ENCODE peak calls at places on chromosomes 7 and 10, in ten cellular contexts. One of them, this sample, is unnamed. For H3K9me2, the result is how much of the 10 kb centered on the place peaks cover.

GRCh38 chr7:76086070-76086469 is 38.2 kb downstream of the MDH2 start:
- DNase-seq in MM.1S: no peak
- DNase-seq in GM23338: no peak
- DNase-seq in PC-3: peak
- DNase-seq in PC-9: peak
- DNase-seq in Karpas-422: no peak
- DNase-seq in HCT116: no peak
- DNase-seq in SK-N-SH: no peak
- DNase-seq in OCI-LY7: no peak
- DNase-seq in hepatocyte: no peak
- DNase-seq in this sample: peak

GRCh38 chr7:136953386-136953785 is 84.9 kb downstream of the CHRM2 start:
- DNase-seq in OCI-LY7: no peak
- DNase-seq in PC-9: no peak
- DNase-seq in hepatocyte: no peak
- DNase-seq in HCT116: no peak
- DNase-seq in GM23338: no peak
- DNase-seq in SK-N-SH: no peak
- DNase-seq in MM.1S: no peak
- DNase-seq in Karpas-422: no peak
- DNase-seq in PC-3: peak
- DNase-seq in this sample: peak

GRCh38 chr10:127132434-127132833 is 64.0 kb downstream of the INSYN2A start:
- DNase-seq in GM23338: no peak
- DNase-seq in hepatocyte: no peak
- DNase-seq in Karpas-422: no peak
- DNase-seq in OCI-LY7: no peak
- DNase-seq in MM.1S: no peak
- DNase-seq in HCT116: no peak
- DNase-seq in PC-9: no peak
- DNase-seq in SK-N-SH: no peak
- DNase-seq in PC-3: no peak
- DNase-seq in this sample: no peak

GRCh38 chr10:85643839-85644525 is 722.6 kb downstream of the GRID1 start:
- DNase-seq in PC-9: peak
- DNase-seq in SK-N-SH: no peak
- DNase-seq in PC-3: peak
- DNase-seq in GM23338: no peak
- DNase-seq in Karpas-422: no peak
- DNase-seq in MM.1S: no peak
- DNase-seq in OCI-LY7: no peak
- DNase-seq in hepatocyte: peak
- DNase-seq in HCT116: peak
- DNase-seq in this sample: no peak

GRCh38 chr10:76962851-76963250 is 674.8 kb downstream of the KCNMA1 start:
- DNase-seq in MM.1S: no peak
- DNase-seq in SK-N-SH: peak
- DNase-seq in Karpas-422: no peak
- DNase-seq in PC-3: no peak
- DNase-seq in hepatocyte: no peak
- DNase-seq in GM23338: no peak
- DNase-seq in OCI-LY7: no peak
- DNase-seq in PC-9: no peak
- DNase-seq in HCT116: no peak
- DNase-seq in this sample: peak

GRCh38 chr10:116690356-116691078 is 51.8 kb downstream of the HSPA12A start:
- DNase-seq in SK-N-SH: no peak
- DNase-seq in HCT116: no peak
- DNase-seq in Karpas-422: no peak
- DNase-seq in hepatocyte: peak
- DNase-seq in PC-3: peak
- DNase-seq in MM.1S: no peak
- DNase-seq in PC-9: no peak
- DNase-seq in GM23338: peak
- DNase-seq in OCI-LY7: no peak
- DNase-seq in this sample: no peak

GRCh38 chr7:26865094-26865388 is 651 bp upstream of the SKAP2 start:
- DNase-seq in hepatocyte: no peak
- DNase-seq in PC-3: no peak
- DNase-seq in HCT116: no peak
- DNase-seq in MM.1S: no peak
- DNase-seq in GM23338: peak
- DNase-seq in SK-N-SH: peak
- DNase-seq in OCI-LY7: no peak
- DNase-seq in PC-9: no peak
- DNase-seq in Karpas-422: no peak
- DNase-seq in this sample: peak

GRCh38 chr7:44541876-44542610 is 913 bp upstream of the NPC1L1 start:
- DNase-seq in PC-3: no peak
- DNase-seq in GM23338: no peak
- DNase-seq in OCI-LY7: no peak
- DNase-seq in Karpas-422: no peak
- DNase-seq in hepatocyte: no peak
- DNase-seq in HCT116: no peak
- DNase-seq in SK-N-SH: peak
- DNase-seq in PC-9: no peak
- DNase-seq in MM.1S: no peak
- DNase-seq in this sample: no peak

GRCh38 chr10:70890917-70891431 is 2.6 kb upstream of the PCBD1 start:
- DNase-seq in HCT116: no peak
- DNase-seq in PC-3: no peak
- DNase-seq in OCI-LY7: no peak
- DNase-seq in MM.1S: no peak
- DNase-seq in GM23338: no peak
- DNase-seq in hepatocyte: peak
- DNase-seq in Karpas-422: no peak
- DNase-seq in PC-9: no peak
- DNase-seq in SK-N-SH: peak
- DNase-seq in this sample: peak

GRCh38 chr7:7719235-7719634 is 828 bp upstream of the RPA3 start:
- DNase-seq in Karpas-422: no peak
- DNase-seq in PC-3: peak
- DNase-seq in OCI-LY7: peak
- DNase-seq in SK-N-SH: peak
- DNase-seq in GM23338: no peak
- DNase-seq in HCT116: peak
- DNase-seq in hepatocyte: peak
- DNase-seq in MM.1S: peak
- DNase-seq in PC-9: peak
- DNase-seq in this sample: peak

GRCh38 chr7:44261239-44261638 is 60.5 kb downstream of the YKT6 start:
- DNase-seq in PC-9: no peak
- DNase-seq in MM.1S: no peak
- DNase-seq in PC-3: no peak
- DNase-seq in Karpas-422: no peak
- DNase-seq in SK-N-SH: no peak
- DNase-seq in GM23338: no peak
- DNase-seq in hepatocyte: no peak
- DNase-seq in OCI-LY7: peak
- DNase-seq in HCT116: no peak
- DNase-seq in this sample: no peak

DNA sequence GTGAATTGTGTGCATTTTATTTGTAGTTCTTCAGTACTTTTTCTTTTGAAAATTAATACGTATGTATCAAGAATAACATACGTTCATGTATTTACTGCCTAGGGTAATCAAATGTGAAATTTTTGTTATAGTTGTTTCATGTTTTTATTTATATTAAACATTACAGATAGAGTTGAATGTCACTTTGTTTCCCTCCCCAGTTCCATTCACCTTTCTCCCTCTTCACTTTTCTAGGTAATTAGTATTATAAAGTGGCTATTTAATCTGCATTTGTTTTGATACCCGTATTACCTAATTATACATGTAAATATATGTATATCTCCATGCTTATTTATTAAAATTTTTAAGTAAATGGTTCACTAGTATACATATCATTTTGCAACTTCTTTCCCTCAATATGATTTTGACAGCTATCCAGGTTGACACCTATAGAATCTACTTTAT is 1.3 kb upstream of the KLF14 start:
- DNase-seq in SK-N-SH: no peak
- DNase-seq in PC-3: no peak
- DNase-seq in hepatocyte: no peak
- DNase-seq in GM23338: no peak
- DNase-seq in OCI-LY7: no peak
- DNase-seq in PC-9: no peak
- DNase-seq in Karpas-422: no peak
- DNase-seq in MM.1S: no peak
- DNase-seq in HCT116: no peak
- DNase-seq in this sample: no peak
- H3K9me2 ChIP-seq in SK-N-SH: under half
- H3K9me2 ChIP-seq in PC-3: under half
- H3K9me2 ChIP-seq in hepatocyte: under half
- H3K9me2 ChIP-seq in GM23338: under half
- H3K9me2 ChIP-seq in OCI-LY7: under half
- H3K9me2 ChIP-seq in PC-9: under half
- H3K9me2 ChIP-seq in Karpas-422: under half
- H3K9me2 ChIP-seq in MM.1S: under half
- H3K9me2 ChIP-seq in HCT116: under half
- H3K9me2 ChIP-seq in this sample: under half

GRCh38 chr7:50332241-50333176 is 28.0 kb downstream of the IKZF1 start:
- DNase-seq in Karpas-422: no peak
- DNase-seq in MM.1S: no peak
- DNase-seq in OCI-LY7: no peak
- DNase-seq in hepatocyte: no peak
- DNase-seq in SK-N-SH: no peak
- DNase-seq in GM23338: no peak
- DNase-seq in PC-9: no peak
- DNase-seq in PC-3: no peak
- DNase-seq in HCT116: no peak
- DNase-seq in this sample: no peak

GRCh38 chr7:50329775-50330174 is 25.3 kb downstream of the IKZF1 start:
- DNase-seq in PC-9: no peak
- DNase-seq in MM.1S: no peak
- DNase-seq in OCI-LY7: peak
- DNase-seq in Karpas-422: peak
- DNase-seq in hepatocyte: no peak
- DNase-seq in GM23338: no peak
- DNase-seq in HCT116: no peak
- DNase-seq in PC-3: no peak
- DNase-seq in SK-N-SH: no peak
- DNase-seq in this sample: no peak

GRCh38 chr7:50330254-50330653 is 25.7 kb downstream of the IKZF1 start:
- DNase-seq in Karpas-422: peak
- DNase-seq in PC-9: no peak
- DNase-seq in MM.1S: no peak
- DNase-seq in GM23338: no peak
- DNase-seq in SK-N-SH: no peak
- DNase-seq in HCT116: no peak
- DNase-seq in PC-3: no peak
- DNase-seq in hepatocyte: no peak
- DNase-seq in OCI-LY7: no peak
- DNase-seq in this sample: no peak

GRCh38 chr7:50331564-50332208 is 27.2 kb downstream of the IKZF1 start:
- DNase-seq in SK-N-SH: no peak
- DNase-seq in GM23338: no peak
- DNase-seq in HCT116: no peak
- DNase-seq in hepatocyte: no peak
- DNase-seq in Karpas-422: peak
- DNase-seq in PC-3: no peak
- DNase-seq in OCI-LY7: peak
- DNase-seq in MM.1S: peak
- DNase-seq in PC-9: no peak
- DNase-seq in this sample: no peak

DNA sequence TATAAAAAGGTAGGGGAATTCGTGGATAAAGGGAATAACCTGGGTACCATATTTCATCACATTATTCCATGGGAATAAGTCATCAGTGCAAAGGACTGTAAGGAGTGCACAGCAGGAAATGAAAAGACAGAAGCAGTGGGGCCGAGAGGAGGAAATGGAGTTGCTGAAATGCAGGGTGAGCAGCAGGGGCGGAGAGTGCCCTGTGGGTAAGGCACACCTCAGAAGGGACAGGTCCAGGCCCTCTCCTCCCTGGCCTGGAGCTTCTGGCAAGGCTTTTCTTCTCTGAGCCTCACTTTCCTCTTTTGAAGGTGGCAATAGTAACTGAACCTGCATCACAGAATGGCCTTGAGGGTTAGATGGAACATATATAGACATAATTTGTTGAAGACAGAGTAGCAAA is 26.2 kb downstream of the IKZF1 start:
- DNase-seq in PC-9: no peak
- DNase-seq in GM23338: no peak
- DNase-seq in SK-N-SH: no peak
- DNase-seq in hepatocyte: no peak
- DNase-seq in Karpas-422: peak
- DNase-seq in MM.1S: no peak
- DNase-seq in HCT116: no peak
- DNase-seq in OCI-LY7: peak
- DNase-seq in PC-3: no peak
- DNase-seq in this sample: no peak
- H3K9me2 ChIP-seq in PC-9: under half
- H3K9me2 ChIP-seq in GM23338: under half
- H3K9me2 ChIP-seq in SK-N-SH: under half
- H3K9me2 ChIP-seq in hepatocyte: under half
- H3K9me2 ChIP-seq in Karpas-422: under half
- H3K9me2 ChIP-seq in MM.1S: under half
- H3K9me2 ChIP-seq in HCT116: under half
- H3K9me2 ChIP-seq in OCI-LY7: under half
- H3K9me2 ChIP-seq in PC-3: under half
- H3K9me2 ChIP-seq in this sample: under half

GRCh38 chr7:144158861-144159260 is 24.4 kb upstream of the CTAGE4 start:
- DNase-seq in MM.1S: no peak
- DNase-seq in PC-3: no peak
- DNase-seq in Karpas-422: no peak
- DNase-seq in GM23338: no peak
- DNase-seq in hepatocyte: no peak
- DNase-seq in SK-N-SH: no peak
- DNase-seq in PC-9: peak
- DNase-seq in HCT116: no peak
- DNase-seq in OCI-LY7: no peak
- DNase-seq in this sample: no peak
- H3K9me2 ChIP-seq in MM.1S: under half
- H3K9me2 ChIP-seq in PC-3: under half
- H3K9me2 ChIP-seq in Karpas-422: under half
- H3K9me2 ChIP-seq in GM23338: under half
- H3K9me2 ChIP-seq in hepatocyte: under half
- H3K9me2 ChIP-seq in SK-N-SH: under half
- H3K9me2 ChIP-seq in PC-9: under half
- H3K9me2 ChIP-seq in HCT116: under half
- H3K9me2 ChIP-seq in OCI-LY7: under half
- H3K9me2 ChIP-seq in this sample: under half

GRCh38 chr10:7411671-7412481 is 1.0 kb upstream of the SFMBT2 start:
- DNase-seq in PC-3: no peak
- DNase-seq in HCT116: no peak
- DNase-seq in GM23338: peak
- DNase-seq in OCI-LY7: no peak
- DNase-seq in hepatocyte: peak
- DNase-seq in SK-N-SH: peak
- DNase-seq in MM.1S: no peak
- DNase-seq in PC-9: no peak
- DNase-seq in Karpas-422: no peak
- DNase-seq in this sample: no peak
- H3K9me2 ChIP-seq in PC-3: under half
- H3K9me2 ChIP-seq in HCT116: under half
- H3K9me2 ChIP-seq in GM23338: under half
- H3K9me2 ChIP-seq in OCI-LY7: under half
- H3K9me2 ChIP-seq in hepatocyte: under half
- H3K9me2 ChIP-seq in SK-N-SH: under half
- H3K9me2 ChIP-seq in MM.1S: under half
- H3K9me2 ChIP-seq in PC-9: under half
- H3K9me2 ChIP-seq in Karpas-422: under half
- H3K9me2 ChIP-seq in this sample: under half